ENCODE peak calls at places on chromosomes 1 and 21, in four cellular contexts. C is IMR-90, K is K562, G is GM12878. E is an unnamed sample.

GRCh38 chr1:199759268-199759724 is 268.2 kb upstream of the NR5A2 start:
- DNase-seq in C (peak; percentile 48), K (no peak), G (no peak), E (no peak)

GRCh38 chr1:40130892-40131291 is 30.3 kb upstream of the RLF start:
- DNase-seq in C (no peak), K (no peak), G (no peak), E (no peak)

GRCh38 chr1:201543871-201544521 is 5.1 kb downstream of the NAV1 start:
- DNase-seq in C (peak; percentile 40), K (peak; percentile 49), G (no peak), E (no peak)

GRCh38 chr1:43569175-43569574 is 38.5 kb downstream of the PTPRF start:
- DNase-seq in C (no peak), K (no peak), G (no peak), E (no peak)

GRCh38 chr1:8027748-8028631 is 1.9 kb upstream of the ERRFI1 start:
- DNase-seq in C (peak; percentile 92), K (no peak), G (no peak), E (no peak)

GRCh38 chr1:203645996-203646395 is 19.4 kb downstream of the ATP2B4 start:
- DNase-seq in C (peak; percentile 66), K (no peak), G (no peak), E (no peak)

GRCh38 chr21:41658321-41658720 is 108.5 kb downstream of the RIPK4 start:
- DNase-seq in C (no peak), K (no peak), G (no peak), E (no peak)

GRCh38 chr21:37484535-37485474 is 118.2 kb downstream of the DYRK1A start:
- DNase-seq in C (peak; percentile 20), K (no peak), G (no peak), E (no peak)

GRCh38 chr1:190908691-190909090 is 431.0 kb upstream of the BRINP3 start:
- DNase-seq in C (peak; percentile 61), K (no peak), G (no peak), E (no peak)

GRCh38 chr1:45840704-45841103 is 37.3 kb downstream of the MAST2 start:
- DNase-seq in C (no peak), K (no peak), G (no peak), E (no peak)

GRCh38 chr1:61746768-61747167 is 4.5 kb downstream of the PATJ start:
- DNase-seq in C (peak; percentile 35), K (no peak), G (no peak), E (no peak)

GRCh38 chr1:6038603-6039002 is 7.1 kb upstream of the KCNAB2 start:
- DNase-seq in C (no peak), K (no peak), G (no peak), E (no peak)

GRCh38 chr1:116211294-116211693 is 100.1 kb downstream of the MAB21L3 start:
- DNase-seq in C (no peak), K (no peak), G (no peak), E (no peak)

GRCh38 chr1:10724052-10724494 is 72.4 kb downstream of the CASZ1 start:
- DNase-seq in C (peak; percentile 26), K (no peak), G (no peak), E (no peak)

GRCh38 chr1:154151311-154151710 is 3.6 kb downstream of the NUP210L start:
- DNase-seq in C (peak; percentile 26), K (no peak), G (no peak), E (no peak)

GRCh38 chr1:204989266-204990058 is 53.5 kb upstream of the CNTN2 start:
- DNase-seq in C (peak; percentile 67), K (peak; percentile 90), G (no peak), E (peak; percentile 90)

GRCh38 chr1:118926261-118926660 is 61.9 kb downstream of the TBX15 start:
- DNase-seq in C (no peak), K (no peak), G (no peak), E (no peak)

GRCh38 chr1:23809751-23810171 is 9.2 kb upstream of the GALE start:
- DNase-seq in C (peak; percentile 51), K (peak; percentile 81), G (peak; percentile 34), E (no peak)

GRCh38 chr1:154476791-154477190 is 25.2 kb upstream of the TDRD10 start:
- DNase-seq in C (no peak), K (no peak), G (no peak), E (no peak)

GRCh38 chr1:112133487-112133886 is 144.0 kb upstream of the KCND3 start:
- DNase-seq in C (no peak), K (no peak), G (no peak), E (no peak)

GRCh38 chr1:180572745-180573144 is 14.0 kb downstream of the OVAAL start:
- DNase-seq in C (no peak), K (no peak), G (no peak), E (no peak)

GRCh38 chr1:1230656-1231399 is 973 bp downstream of the SDF4 start:
- DNase-seq in C (peak; percentile 77), K (peak; percentile 58), G (no peak), E (no peak)

GRCh38 chr1:64650411-64650810 is 94.5 kb upstream of the RAVER2 start:
- DNase-seq in C (peak; percentile 55), K (no peak), G (no peak), E (no peak)

GRCh38 chr1:39509360-39510009 is 18.0 kb downstream of the BMP8A start:
- DNase-seq in C (peak; percentile 38), K (no peak), G (peak; percentile 54), E (no peak)

GRCh38 chr21:31459457-31459856 is 115.4 kb upstream of the TIAM1 start:
- DNase-seq in C (no peak), K (peak; percentile 45), G (no peak), E (no peak)

GRCh38 chr21:33655591-33656221 is 13.4 kb downstream of the ITSN1 start:
- DNase-seq in C (peak; percentile 97), K (peak; percentile 34), G (no peak), E (no peak)

GRCh38 chr1:200362421-200362820 is 47.4 kb downstream of the ZNF281 start:
- DNase-seq in C (no peak), K (no peak), G (no peak), E (no peak)

GRCh38 chr21:42469272-42469671 is 26.8 kb downstream of the RSPH1 start:
- DNase-seq in C (no peak), K (no peak), G (peak; percentile 77), E (no peak)

GRCh38 chr1:24369801-24370200 is 43.8 kb downstream of the STPG1 start:
- DNase-seq in C (no peak), K (no peak), G (no peak), E (no peak)

GRCh38 chr1:202858306-202858705 is 30.6 kb downstream of the RABIF start:
- DNase-seq in C (peak; percentile 7), K (no peak), G (no peak), E (no peak)

GRCh38 chr1:201468844-201469644 is at the start of gene PHLDA3:
- DNase-seq in C (peak; percentile 93), K (peak; percentile 81), G (no peak), E (peak; percentile 77)

GRCh38 chr1:47230692-47231313 is 1.2 kb downstream of the TAL1 start:
- DNase-seq in C (no peak), K (no peak), G (no peak), E (peak; percentile 80)

DNA sequence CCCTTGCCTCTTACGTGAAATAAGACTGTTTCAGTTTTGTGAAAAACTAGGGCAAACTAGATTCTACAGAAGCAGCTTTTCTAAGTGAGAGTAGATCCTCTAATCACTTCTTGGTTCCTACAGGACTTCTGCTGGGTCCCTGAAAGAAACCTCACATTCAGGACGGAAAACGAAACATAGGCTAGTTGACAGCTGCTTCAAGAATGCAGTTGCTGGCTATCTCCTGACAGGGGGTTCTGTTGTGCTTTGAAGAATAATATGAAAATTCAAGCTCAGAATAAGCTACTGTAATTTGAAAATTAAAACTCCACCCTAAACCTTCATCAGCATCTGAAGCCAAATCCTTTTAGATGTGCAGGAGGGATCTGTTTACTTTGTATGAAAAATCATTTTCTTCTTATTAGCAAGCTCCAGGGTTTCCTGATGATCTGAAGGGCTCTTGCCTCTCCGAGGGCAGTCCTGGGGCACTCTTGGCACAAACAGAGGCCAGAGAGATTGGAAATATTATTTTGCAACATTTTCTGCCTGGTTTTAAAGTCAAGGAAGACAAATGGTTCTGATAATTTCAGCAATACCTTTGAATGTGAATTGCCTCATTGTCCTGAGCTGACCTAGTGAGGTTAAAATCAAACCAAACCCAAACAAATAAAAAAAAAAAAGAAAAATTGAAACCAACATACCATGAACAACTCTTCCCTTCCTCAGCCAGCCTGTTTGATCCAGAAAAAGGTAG is 55.1 kb downstream of the NTMT2 start:
- DNase-seq in C (peak; percentile 7), K (no peak), G (no peak), E (no peak)
- TF ChIP-seq CTCF in C (no peak), K (no peak), G (no peak), E (no peak)

GRCh38 chr21:44972821-44973220 is 33.0 kb downstream of the SLX9 start:
- DNase-seq in C (peak; percentile 64), K (no peak), G (no peak), E (no peak)
- TF ChIP-seq CHD1 in C (no peak), K (no peak), G (no peak), E (no peak)

GRCh38 chr1:85267313-85267712 is 7.9 kb upstream of the C1orf52 start:
- DNase-seq in C (no peak), K (no peak), G (no peak), E (no peak)

GRCh38 chr1:85273397-85273796 is 3.0 kb downstream of the BCL10 start:
- DNase-seq in C (no peak), K (no peak), G (no peak), E (no peak)

GRCh38 chr1:85264150-85264549 is 4.7 kb upstream of the C1orf52 start:
- DNase-seq in C (peak; percentile 50), K (no peak), G (no peak), E (no peak)

GRCh38 chr1:85268801-85269585 is 7.4 kb downstream of the BCL10 start:
- DNase-seq in C (no peak), K (no peak), G (no peak), E (no peak)
- TF ChIP-seq CTCF in C (no peak), K (no peak), G (no peak), E (no peak)

GRCh38 chr1:209368864-209369598 is 214.5 kb upstream of the CAMK1G start:
- DNase-seq in C (peak; percentile 96), K (no peak), G (no peak), E (no peak)
- TF ChIP-seq CHD1 in C (no peak), K (no peak), G (no peak), E (no peak)